ENCODE peak calls at places on chromosomes 16 and 17, in ten cellular contexts. X, C, J, K, E, V, S, A, I and T are unnamed samples.

GRCh38 chr16:87949071-87949744 is 2.0 kb upstream of the BANP start:
- DNase-seq in X (no peak), C (no peak), J (no peak), K (no peak), E (no peak), V (no peak), S (no peak), A (no peak), I (no peak), T (no peak)

GRCh38 chr17:56679767-56680422 is 86.4 kb downstream of the NOG start:
- DNase-seq in X (no peak), C (no peak), J (no peak), K (no peak), E (no peak), V (no peak), S (no peak), A (no peak), I (no peak), T (peak; percentile 48)

GRCh38 chr17:19346351-19347255 is 15.9 kb downstream of the B9D1 start:
- DNase-seq in X (no peak), C (peak; percentile 83), J (no peak), K (peak; percentile 87), E (peak; percentile 81), V (peak; percentile 67), S (peak; percentile 76), A (no peak), I (peak; percentile 92), T (peak; percentile 79)

GRCh38 chr17:9177212-9177611 is 155.9 kb downstream of the NTN1 start:
- DNase-seq in X (no peak), C (peak; percentile 61), J (no peak), K (no peak), E (no peak), V (no peak), S (peak; percentile 62), A (no peak), I (no peak), T (no peak)

GRCh38 chr17:21190078-21190477 is 23.9 kb downstream of the TMEM11 start:
- DNase-seq in X (no peak), C (no peak), J (no peak), K (no peak), E (no peak), V (no peak), S (no peak), A (no peak), I (no peak), T (no peak)

GRCh38 chr16:88803264-88803987 is at the start of gene CDT1:
- DNase-seq in X (peak; percentile 77), C (peak; percentile 89), J (peak; percentile 87), K (peak; percentile 97), E (peak; percentile 67), V (peak; percentile 100), S (peak; percentile 67), A (peak; percentile 100), I (no peak), T (peak; percentile 76)

GRCh38 chr16:19294156-19294649 is 8.7 kb downstream of the CLEC19A start:
- DNase-seq in X (no peak), C (peak; percentile 61), J (no peak), K (no peak), E (no peak), V (no peak), S (peak; percentile 21), A (no peak), I (no peak), T (no peak)

GRCh38 chr16:3190949-3191353 is 2.9 kb downstream of the OR1F1 start:
- DNase-seq in X (no peak), C (no peak), J (no peak), K (no peak), E (no peak), V (no peak), S (no peak), A (no peak), I (no peak), T (no peak)

GRCh38 chr16:27067138-27067537 is 411 bp downstream of the C16orf82 start:
- DNase-seq in X (no peak), C (peak; percentile 47), J (peak; percentile 43), K (no peak), E (no peak), V (peak; percentile 30), S (no peak), A (no peak), I (no peak), T (peak; percentile 0)

GRCh38 chr16:19400709-19401108 is 17.0 kb upstream of the TMC5 start:
- DNase-seq in X (no peak), C (no peak), J (no peak), K (no peak), E (no peak), V (no peak), S (no peak), A (no peak), I (no peak), T (no peak)

GRCh38 chr17:76452102-76452645 is 778 bp downstream of the UBE2O start:
- DNase-seq in X (no peak), C (no peak), J (no peak), K (no peak), E (no peak), V (no peak), S (no peak), A (peak; percentile 57), I (no peak), T (no peak)

GRCh38 chr16:31471241-31471874 is 594 bp upstream of the TGFB1I1 start:
- DNase-seq in X (no peak), C (no peak), J (no peak), K (no peak), E (no peak), V (no peak), S (no peak), A (no peak), I (no peak), T (no peak)